ENCODE peak calls at places on chromosomes 2 and 18, in ten cellular contexts. L, M, O, T, X, S, D, J, A and N are unnamed samples.

GRCh38 chr2:219622472-219622871 is 5.0 kb upstream of the SLC4A3 start:
- DNase-seq in L (no peak), X (no peak), O (no peak), D (no peak), S (no peak), T (no peak), M (no peak), A (no peak), J (no peak), N (no peak)

GRCh38 chr2:30266051-30266621 is 34.8 kb downstream of the LBH start:
- DNase-seq in X (no peak), L (peak), M (peak), T (no peak), S (no peak), O (no peak), J (peak), D (peak), A (no peak), N (peak)

GRCh38 chr2:215598376-215598975 is 162.6 kb upstream of the FN1 start:
- DNase-seq in L (no peak), J (no peak), X (no peak), M (no peak), D (no peak), S (no peak), A (no peak), T (no peak), O (no peak), N (no peak)

GRCh38 chr2:238586931-238587775 is 160.4 kb downstream of the ASB1 start:
- DNase-seq in L (no peak), T (no peak), J (no peak), M (no peak), D (no peak), X (no peak), S (no peak), A (no peak), O (no peak), N (no peak)

GRCh38 chr2:23009545-23010149 is 375.3 kb upstream of the KLHL29 start:
- DNase-seq in O (no peak), L (no peak), T (peak), D (peak), J (no peak), S (no peak), X (peak), A (no peak), M (no peak), N (peak)

GRCh38 chr18:6729247-6730091 is at the start of gene ARHGAP28:
- DNase-seq in A (peak), M (no peak), S (peak), T (peak), D (peak), L (no peak), X (peak), O (peak), J (peak), N (peak)

GRCh38 chr2:1455466-1455865 is 42.2 kb downstream of the TPO start:
- DNase-seq in S (no peak), D (no peak), J (no peak), T (peak), A (no peak), O (peak), X (peak), L (no peak), M (no peak), N (no peak)

GRCh38 chr2:46735730-46736493 is 179.7 kb downstream of the MCFD2 start:
- DNase-seq in D (no peak), X (no peak), J (no peak), O (no peak), S (no peak), A (no peak), M (no peak), T (no peak), L (no peak), N (no peak)

GRCh38 chr2:162123806-162124758 is 28.0 kb downstream of the GCG start:
- DNase-seq in A (peak), X (peak), T (no peak), O (peak), L (peak), D (no peak), M (no peak), S (no peak), J (peak), N (no peak)